ENCODE peak calls at places on chromosomes 11 and 22, in six cellular contexts. C, G, T, A, U and X are unnamed samples.

GRCh38 chr11:2138075-2138435 is 1.1 kb downstream of the IGF2 start:
- DNase-seq in C (no peak), G (peak; percentile 43), T (no peak), A (peak; percentile 64), U (no peak), X (no peak)

GRCh38 chr22:48827228-48827810 is 1000.4 kb downstream of the BRD1 start:
- DNase-seq in C (no peak), G (no peak), T (no peak), A (no peak), U (no peak), X (no peak)

GRCh38 chr22:24429411-24430365 is 2.3 kb downstream of the ADORA2A start:
- DNase-seq in C (peak; percentile 87), G (no peak), T (no peak), A (peak; percentile 58), U (peak; percentile 38), X (no peak)

GRCh38 chr11:38950882-38951281 is 2352.8 kb upstream of the RAG2 start:
- DNase-seq in C (no peak), G (no peak), T (no peak), A (no peak), U (no peak), X (no peak)

GRCh38 chr11:7546324-7546791 is 32.6 kb downstream of the PPFIBP2 start:
- DNase-seq in C (no peak), G (no peak), T (no peak), A (no peak), U (no peak), X (no peak)

GRCh38 chr11:117887431-117888139 is 11.1 kb upstream of the FXYD6 start:
- DNase-seq in C (no peak), G (no peak), T (no peak), A (no peak), U (no peak), X (no peak)

GRCh38 chr11:132456735-132457328 is 1075.5 kb downstream of the OPCML start:
- DNase-seq in C (no peak), G (no peak), T (no peak), A (peak; percentile 15), U (no peak), X (no peak)

GRCh38 chr11:71432761-71433647 is 15.2 kb downstream of the DHCR7 start:
- DNase-seq in C (no peak), G (no peak), T (no peak), A (no peak), U (no peak), X (no peak)

GRCh38 chr22:35126993-35127392 is 61.0 kb downstream of the ISX start:
- DNase-seq in C (no peak), G (no peak), T (no peak), A (no peak), U (no peak), X (no peak)

GRCh38 chr11:1017269-1018005 is 19.1 kb downstream of the MUC6 start:
- DNase-seq in C (no peak), G (no peak), T (no peak), A (no peak), U (no peak), X (no peak)

GRCh38 chr11:78354741-78355705 is 62.6 kb downstream of the GAB2 start:
- DNase-seq in C (no peak), G (no peak), T (no peak), A (peak; percentile 22), U (no peak), X (no peak)

GRCh38 chr11:106493751-106494150 is 416.3 kb downstream of the AASDHPPT start:
- DNase-seq in C (no peak), G (no peak), T (peak; percentile 11), A (no peak), U (no peak), X (no peak)

GRCh38 chr11:64232182-64233018 is 2.0 kb upstream of the VEGFB start:
- DNase-seq in C (peak; percentile 74), G (no peak), T (no peak), A (no peak), U (no peak), X (no peak)

GRCh38 chr11:77109236-77110019 is 6.8 kb downstream of the OMP start:
- DNase-seq in C (no peak), G (no peak), T (no peak), A (no peak), U (no peak), X (no peak)

GRCh38 chr22:38882480-38882879 is 10.5 kb upstream of the CBX6 start:
- DNase-seq in C (no peak), G (no peak), T (no peak), A (no peak), U (no peak), X (no peak)

GRCh38 chr11:107545101-107545514 is 20.4 kb downstream of the ALKBH8 start:
- DNase-seq in C (no peak), G (no peak), T (no peak), A (no peak), U (no peak), X (no peak)

GRCh38 chr11:1229471-1230120 is 6.7 kb downstream of the MUC5B start:
- DNase-seq in C (peak; percentile 65), G (no peak), T (no peak), A (no peak), U (no peak), X (no peak)

GRCh38 chr11:75142714-75143419 is 8.0 kb upstream of the SLCO2B1 start:
- DNase-seq in C (peak; percentile 87), G (no peak), T (peak; percentile 73), A (peak; percentile 54), U (no peak), X (peak; percentile 35)

DNA sequence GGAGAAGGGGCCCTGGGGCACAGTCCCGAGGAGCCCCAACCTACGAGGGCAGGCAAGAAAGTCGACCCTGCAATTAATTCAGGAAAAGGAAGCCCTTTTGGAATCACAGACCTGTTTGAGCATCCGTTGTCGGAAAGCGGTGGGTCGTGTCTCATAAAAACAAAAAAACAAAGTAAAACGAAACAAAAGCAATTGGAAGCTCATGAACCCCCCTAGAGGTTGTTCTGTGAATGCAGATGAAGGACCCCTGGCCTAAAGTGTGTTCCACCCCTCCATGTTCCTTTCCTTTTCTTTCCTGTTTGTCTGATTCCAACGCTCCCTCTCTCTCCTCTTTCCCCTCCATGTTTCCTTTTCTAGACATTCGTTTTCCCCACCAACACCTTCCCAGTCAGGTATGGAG is 203.7 kb downstream of the GRIK4 start:
- DNase-seq in C (no peak), G (no peak), T (no peak), A (peak; percentile 77), U (no peak), X (no peak)
- TF ChIP-seq CTCF in C (no peak), G (peak; percentile 42), T (peak; percentile 59), A (peak; percentile 60), U (peak; percentile 61), X (peak; percentile 54)

GRCh38 chr11:17405232-17406005 is 17.0 kb upstream of the KCNJ11 start:
- DNase-seq in C (peak; percentile 84), G (peak; percentile 46), T (no peak), A (peak; percentile 50), U (no peak), X (no peak)
- TF ChIP-seq CTCF in C (no peak), G (no peak), T (peak; percentile 50), A (peak; percentile 30), U (no peak), X (no peak)

GRCh38 chr11:62195945-62196344 is 5.9 kb downstream of the SCGB1D1 start:
- DNase-seq in C (no peak), G (no peak), T (no peak), A (peak; percentile 40), U (no peak), X (no peak)
- TF ChIP-seq CTCF in C (no peak), G (no peak), T (no peak), A (peak; percentile 46), U (no peak), X (no peak)

GRCh38 chr11:119293461-119293860 is 23.5 kb downstream of the MCAM start:
- DNase-seq in C (no peak), G (no peak), T (no peak), A (no peak), U (no peak), X (no peak)

GRCh38 chr11:119290894-119291497 is 25.9 kb downstream of the MCAM start:
- DNase-seq in C (no peak), G (no peak), T (no peak), A (no peak), U (no peak), X (no peak)

GRCh38 chr11:119298726-119299125 is 18.2 kb downstream of the MCAM start:
- DNase-seq in C (no peak), G (no peak), T (no peak), A (no peak), U (no peak), X (no peak)

GRCh38 chr11:119297938-119298337 is 19.0 kb downstream of the MCAM start:
- DNase-seq in C (no peak), G (no peak), T (no peak), A (no peak), U (no peak), X (no peak)

DNA sequence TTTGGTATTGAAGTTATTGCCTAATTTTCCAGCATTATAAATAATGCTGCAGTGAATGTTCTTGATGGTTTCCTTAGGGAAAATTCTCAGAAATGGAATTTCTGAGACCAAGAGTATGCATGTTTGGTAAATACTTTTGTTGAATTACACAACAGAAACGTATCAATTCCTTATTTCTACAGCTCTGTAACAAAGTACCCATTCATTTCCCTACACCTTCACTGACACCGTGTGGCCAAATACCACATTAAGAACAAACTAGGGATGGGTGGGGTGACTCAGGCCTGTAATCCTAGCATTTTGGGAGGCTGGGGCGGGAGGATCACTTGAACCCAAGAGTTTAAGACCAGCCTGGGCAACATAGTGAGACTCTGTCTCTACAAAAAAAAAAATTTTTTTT is 21.8 kb downstream of the MCAM start:
- DNase-seq in C (no peak), G (no peak), T (no peak), A (no peak), U (no peak), X (no peak)
- TF ChIP-seq CTCF in C (no peak), G (no peak), T (no peak), A (no peak), U (no peak), X (no peak)

GRCh38 chr22:40123387-40123786 is 54.3 kb upstream of the TNRC6B start:
- DNase-seq in C (no peak), G (no peak), T (no peak), A (no peak), U (no peak), X (no peak)
- TF ChIP-seq CTCF in C (no peak), G (no peak), T (no peak), A (no peak), U (no peak), X (no peak)